ENCODE peak calls at places on chromosomes 12 and 14, in seven cellular contexts. F, I, X, G, E, B and M are unnamed samples. For H3K4me1, the result is how much of the 10 kb centered on the place peaks cover.

GRCh38 chr14:104332634-104333270 is 194.4 kb downstream of the KIF26A start:
- DNase-seq in E (no peak), B (no peak), X (no peak), I (peak), F (no peak), G (no peak), M (no peak)

GRCh38 chr12:86727151-86727550 is 471.0 kb upstream of the MGAT4C start:
- DNase-seq in F (no peak), B (peak), X (no peak), G (no peak), E (no peak), I (no peak), M (no peak)

GRCh38 chr14:30988509-30988908 is 36.9 kb upstream of the AP4S1 start:
- DNase-seq in I (no peak), G (no peak), F (no peak), E (no peak), X (no peak), B (peak), M (no peak)

GRCh38 chr14:84998216-84998615 is 531.7 kb upstream of the FLRT2 start:
- DNase-seq in X (no peak), F (no peak), B (no peak), G (no peak), E (no peak), I (no peak), M (no peak)

GRCh38 chr14:98916036-98916435 is 356.0 kb downstream of the BCL11B start:
- DNase-seq in E (no peak), X (no peak), I (no peak), B (no peak), G (no peak), F (peak), M (no peak)

GRCh38 chr14:24072436-24072835 is 1.1 kb downstream of the CPNE6 start:
- DNase-seq in F (no peak), I (no peak), B (no peak), X (no peak), G (no peak), E (no peak), M (no peak)

GRCh38 chr12:55893723-55894122 is 34.0 kb downstream of the PYM1 start:
- DNase-seq in G (no peak), I (no peak), X (no peak), F (no peak), B (no peak), E (no peak), M (no peak)

GRCh38 chr12:59067068-59067467 is 146.8 kb upstream of the LRIG3 start:
- DNase-seq in X (no peak), G (no peak), B (peak), E (no peak), F (no peak), I (no peak), M (no peak)

GRCh38 chr12:114003286-114003685 is 37.2 kb upstream of the RBM19 start:
- DNase-seq in B (no peak), I (no peak), E (no peak), X (no peak), G (no peak), F (no peak), M (no peak)

DNA sequence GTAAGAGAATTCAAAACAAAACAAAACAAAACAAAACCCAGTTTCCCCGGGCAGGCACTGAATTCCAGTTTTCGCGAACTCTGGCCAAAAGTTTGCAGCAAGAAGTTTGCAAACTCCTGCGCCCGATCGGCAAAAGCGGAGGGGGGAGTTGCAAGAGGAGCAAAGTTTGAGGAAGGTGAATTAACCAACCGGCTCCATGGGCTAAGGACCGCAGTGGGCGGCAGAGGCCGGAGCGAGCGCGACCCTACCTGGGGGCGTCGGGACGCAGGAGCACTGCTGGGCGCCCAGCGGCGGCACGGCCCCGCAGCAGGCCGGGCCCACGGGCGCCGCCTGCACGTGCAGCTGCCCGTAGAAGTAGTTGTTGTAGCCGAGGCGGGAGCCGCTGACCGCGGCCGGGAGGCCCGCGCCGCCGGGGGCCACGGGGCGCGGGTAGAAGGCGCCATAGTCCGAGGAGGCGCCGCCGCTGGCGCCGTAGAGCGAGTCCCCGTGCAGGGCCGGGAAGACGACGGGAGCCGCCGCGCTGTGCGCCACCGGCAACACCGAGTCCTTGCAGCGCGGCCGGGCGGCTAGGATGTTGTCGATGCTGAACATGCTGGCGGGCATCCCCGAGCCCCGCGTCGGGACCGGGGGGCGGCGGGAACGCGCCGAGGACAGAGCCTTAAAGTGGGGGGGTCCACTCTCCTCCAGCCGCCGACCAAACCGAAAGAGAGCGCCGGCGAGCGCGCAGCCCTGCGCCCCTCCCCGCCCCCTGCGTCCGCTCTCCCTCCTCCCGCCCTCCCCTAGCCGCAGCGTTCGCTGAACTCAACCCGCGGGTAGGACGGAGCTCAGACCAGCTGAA is at the start of gene GSC:
- DNase-seq in X (no peak), I (peak), G (no peak), F (peak), E (no peak), B (peak), M (no peak)
- H3K4me1 ChIP-seq in X (under half), I (under half), G (under half), F (under half), E (under half), B (under half), M (under half)

GRCh38 chr14:52850520-52850919 is 59.1 kb upstream of the GNPNAT1 start:
- DNase-seq in E (no peak), F (no peak), G (no peak), X (no peak), I (no peak), B (no peak), M (no peak)

GRCh38 chr14:52856139-52856538 is 64.7 kb upstream of the GNPNAT1 start:
- DNase-seq in E (no peak), F (no peak), X (no peak), B (no peak), G (no peak), I (no peak), M (no peak)

GRCh38 chr14:52848626-52849025 is 57.2 kb upstream of the GNPNAT1 start:
- DNase-seq in F (no peak), X (no peak), I (no peak), G (no peak), E (no peak), B (no peak), M (no peak)

GRCh38 chr14:52852810-52853521 is 61.6 kb upstream of the GNPNAT1 start:
- DNase-seq in G (no peak), I (no peak), X (no peak), F (no peak), E (no peak), B (peak), M (no peak)

DNA sequence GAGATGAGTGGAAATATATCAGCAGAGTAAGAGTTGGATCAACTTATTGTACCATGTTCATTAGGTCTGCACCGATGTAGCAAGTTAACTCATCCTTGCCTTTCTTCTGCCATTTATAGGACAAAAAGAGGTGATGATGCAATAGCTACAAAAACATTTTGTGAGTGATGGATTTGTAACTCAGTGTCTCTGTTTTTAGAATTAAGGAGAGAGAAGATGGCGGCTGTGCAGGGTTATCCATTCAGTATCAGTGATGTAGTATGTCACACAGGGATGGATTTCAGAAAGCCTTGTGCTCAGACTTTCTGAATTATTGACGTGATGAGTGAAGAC is 62.1 kb upstream of the GNPNAT1 start:
- DNase-seq in X (no peak), B (no peak), F (no peak), E (no peak), I (no peak), G (no peak), M (no peak)
- H3K27ac ChIP-seq in X (no peak), B (no peak), F (no peak), E (no peak), I (no peak), G (no peak), M (no peak)

GRCh38 chr12:108299516-108299915 is 39.6 kb downstream of the CMKLR1 start:
- DNase-seq in F (peak), I (no peak), G (no peak), E (no peak), B (no peak), X (no peak), M (no peak)
- H3K4me1 ChIP-seq in F (under half), I (under half), G (under half), E (under half), B (under half), X (under half), M (under half)

DNA sequence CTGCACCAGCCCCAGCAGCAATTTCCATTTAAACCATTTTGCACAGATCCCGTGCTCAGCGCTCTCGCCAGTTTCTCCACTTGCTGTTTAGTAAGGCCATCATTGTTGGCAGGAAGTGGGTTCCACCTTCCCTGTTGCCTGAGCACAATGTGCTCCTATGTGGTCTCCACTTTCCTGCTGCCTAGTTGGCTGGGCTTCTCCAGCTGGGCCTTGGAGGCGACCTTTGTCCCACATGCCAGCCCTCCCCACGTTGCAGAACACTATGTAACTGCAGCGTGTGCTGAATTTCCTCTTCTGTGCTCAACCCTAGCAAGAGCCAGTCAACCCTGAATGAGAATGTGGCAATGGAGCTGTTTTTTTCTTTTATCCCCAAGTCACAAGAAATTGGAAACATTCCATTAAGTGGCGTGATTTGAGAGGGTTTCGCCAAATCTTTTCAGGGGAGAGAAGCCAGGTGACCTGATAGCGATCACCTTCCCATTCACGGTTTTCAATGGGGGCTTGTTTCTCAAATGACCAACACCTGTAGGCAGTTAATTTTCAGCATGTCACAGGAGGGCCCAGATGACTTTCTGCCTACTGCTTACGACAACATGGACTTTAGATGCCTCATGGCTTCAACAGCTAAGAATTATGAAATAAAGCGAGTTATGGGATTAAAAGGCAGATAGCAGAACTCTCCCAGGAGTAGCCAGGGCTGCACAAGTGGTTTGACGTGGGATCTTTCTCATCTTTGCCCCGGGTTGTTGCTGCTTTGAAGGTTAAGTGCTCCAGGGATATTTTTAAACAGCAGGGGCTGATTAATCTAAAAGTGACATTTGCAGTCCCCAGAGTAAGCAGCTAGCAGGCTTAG is at the start of gene ACACB:
- DNase-seq in B (no peak), F (peak), I (peak), G (no peak), X (no peak), E (no peak), M (no peak)
- H3K27ac ChIP-seq in B (no peak), F (no peak), I (peak), G (peak), X (no peak), E (peak), M (no peak)